ENCODE peak calls at places on chromosomes 6 and 20, in ten cellular contexts. One of them, this sample, is unnamed.

GRCh38 chr6:39296745-39297640 is 17.2 kb downstream of the KCNK17 start:
- DNase-seq in activated naive CD4-positive, alpha-beta T cell treated with Interleukin-2 at 50 U/mL for 16 hours: no peak
- DNase-seq in stimulated activated CD4-positive, alpha-beta T cell treated with anti-CD3 and anti-CD28 coated beads, Interleukin-1b, Interleukin-23, amount 100 ng/mL, for 1 hour: no peak
- DNase-seq in heart left ventricle: peak
- DNase-seq in pancreas: no peak
- DNase-seq in HFFc6: no peak
- DNase-seq in hepatocyte: no peak
- DNase-seq in stimulated activated CD8-positive, alpha-beta memory T cell treated with anti-CD3 and anti-CD28 coated beads, Interleukin-4, amount 100 ng/mL, for 24 hours: no peak
- DNase-seq in lung: peak
- DNase-seq in HS-5: no peak
- DNase-seq in this sample: no peak

GRCh38 chr6:158517581-158517980 is 42.3 kb upstream of the TMEM181 start:
- DNase-seq in activated naive CD4-positive, alpha-beta T cell treated with Interleukin-2 at 50 U/mL for 16 hours: no peak
- DNase-seq in stimulated activated CD4-positive, alpha-beta T cell treated with anti-CD3 and anti-CD28 coated beads, Interleukin-1b, Interleukin-23, amount 100 ng/mL, for 1 hour: no peak
- DNase-seq in heart left ventricle: no peak
- DNase-seq in pancreas: no peak
- DNase-seq in HFFc6: no peak
- DNase-seq in hepatocyte: no peak
- DNase-seq in stimulated activated CD8-positive, alpha-beta memory T cell treated with anti-CD3 and anti-CD28 coated beads, Interleukin-4, amount 100 ng/mL, for 24 hours: no peak
- DNase-seq in lung: no peak
- DNase-seq in HS-5: no peak
- DNase-seq in this sample: no peak

GRCh38 chr6:15642276-15642675 is 20.6 kb downstream of the DTNBP1 start:
- DNase-seq in activated naive CD4-positive, alpha-beta T cell treated with Interleukin-2 at 50 U/mL for 16 hours: no peak
- DNase-seq in stimulated activated CD4-positive, alpha-beta T cell treated with anti-CD3 and anti-CD28 coated beads, Interleukin-1b, Interleukin-23, amount 100 ng/mL, for 1 hour: no peak
- DNase-seq in heart left ventricle: no peak
- DNase-seq in pancreas: no peak
- DNase-seq in HFFc6: no peak
- DNase-seq in hepatocyte: no peak
- DNase-seq in stimulated activated CD8-positive, alpha-beta memory T cell treated with anti-CD3 and anti-CD28 coated beads, Interleukin-4, amount 100 ng/mL, for 24 hours: no peak
- DNase-seq in lung: no peak
- DNase-seq in HS-5: no peak
- DNase-seq in this sample: no peak

GRCh38 chr6:32215617-32216016 is 8.2 kb downstream of the NOTCH4 start:
- DNase-seq in activated naive CD4-positive, alpha-beta T cell treated with Interleukin-2 at 50 U/mL for 16 hours: no peak
- DNase-seq in stimulated activated CD4-positive, alpha-beta T cell treated with anti-CD3 and anti-CD28 coated beads, Interleukin-1b, Interleukin-23, amount 100 ng/mL, for 1 hour: no peak
- DNase-seq in heart left ventricle: no peak
- DNase-seq in pancreas: no peak
- DNase-seq in HFFc6: no peak
- DNase-seq in hepatocyte: no peak
- DNase-seq in stimulated activated CD8-positive, alpha-beta memory T cell treated with anti-CD3 and anti-CD28 coated beads, Interleukin-4, amount 100 ng/mL, for 24 hours: no peak
- DNase-seq in lung: no peak
- DNase-seq in HS-5: no peak
- DNase-seq in this sample: no peak

GRCh38 chr20:1820137-1821074 is 74.8 kb upstream of the SIRPA start:
- DNase-seq in activated naive CD4-positive, alpha-beta T cell treated with Interleukin-2 at 50 U/mL for 16 hours: no peak
- DNase-seq in stimulated activated CD4-positive, alpha-beta T cell treated with anti-CD3 and anti-CD28 coated beads, Interleukin-1b, Interleukin-23, amount 100 ng/mL, for 1 hour: no peak
- DNase-seq in heart left ventricle: no peak
- DNase-seq in pancreas: no peak
- DNase-seq in HFFc6: peak
- DNase-seq in hepatocyte: no peak
- DNase-seq in stimulated activated CD8-positive, alpha-beta memory T cell treated with anti-CD3 and anti-CD28 coated beads, Interleukin-4, amount 100 ng/mL, for 24 hours: no peak
- DNase-seq in lung: peak
- DNase-seq in HS-5: no peak
- DNase-seq in this sample: no peak

GRCh38 chr6:83615025-83615999 is 93.6 kb downstream of the SNAP91 start:
- DNase-seq in activated naive CD4-positive, alpha-beta T cell treated with Interleukin-2 at 50 U/mL for 16 hours: no peak
- DNase-seq in stimulated activated CD4-positive, alpha-beta T cell treated with anti-CD3 and anti-CD28 coated beads, Interleukin-1b, Interleukin-23, amount 100 ng/mL, for 1 hour: no peak
- DNase-seq in heart left ventricle: no peak
- DNase-seq in pancreas: no peak
- DNase-seq in HFFc6: no peak
- DNase-seq in hepatocyte: peak
- DNase-seq in stimulated activated CD8-positive, alpha-beta memory T cell treated with anti-CD3 and anti-CD28 coated beads, Interleukin-4, amount 100 ng/mL, for 24 hours: no peak
- DNase-seq in lung: no peak
- DNase-seq in HS-5: no peak
- DNase-seq in this sample: no peak

GRCh38 chr6:109296305-109296915 is 85.9 kb downstream of the CD164 start:
- DNase-seq in activated naive CD4-positive, alpha-beta T cell treated with Interleukin-2 at 50 U/mL for 16 hours: no peak
- DNase-seq in stimulated activated CD4-positive, alpha-beta T cell treated with anti-CD3 and anti-CD28 coated beads, Interleukin-1b, Interleukin-23, amount 100 ng/mL, for 1 hour: no peak
- DNase-seq in heart left ventricle: no peak
- DNase-seq in pancreas: no peak
- DNase-seq in HFFc6: peak
- DNase-seq in hepatocyte: peak
- DNase-seq in stimulated activated CD8-positive, alpha-beta memory T cell treated with anti-CD3 and anti-CD28 coated beads, Interleukin-4, amount 100 ng/mL, for 24 hours: no peak
- DNase-seq in lung: no peak
- DNase-seq in HS-5: no peak
- DNase-seq in this sample: no peak

GRCh38 chr6:72554761-72555221 is 67.1 kb upstream of the KCNQ5 start:
- DNase-seq in activated naive CD4-positive, alpha-beta T cell treated with Interleukin-2 at 50 U/mL for 16 hours: no peak
- DNase-seq in stimulated activated CD4-positive, alpha-beta T cell treated with anti-CD3 and anti-CD28 coated beads, Interleukin-1b, Interleukin-23, amount 100 ng/mL, for 1 hour: no peak
- DNase-seq in heart left ventricle: no peak
- DNase-seq in pancreas: no peak
- DNase-seq in HFFc6: peak
- DNase-seq in hepatocyte: no peak
- DNase-seq in stimulated activated CD8-positive, alpha-beta memory T cell treated with anti-CD3 and anti-CD28 coated beads, Interleukin-4, amount 100 ng/mL, for 24 hours: no peak
- DNase-seq in lung: no peak
- DNase-seq in HS-5: peak
- DNase-seq in this sample: no peak

GRCh38 chr6:15819226-15819625 is 156.4 kb upstream of the DTNBP1 start:
- DNase-seq in activated naive CD4-positive, alpha-beta T cell treated with Interleukin-2 at 50 U/mL for 16 hours: no peak
- DNase-seq in stimulated activated CD4-positive, alpha-beta T cell treated with anti-CD3 and anti-CD28 coated beads, Interleukin-1b, Interleukin-23, amount 100 ng/mL, for 1 hour: no peak
- DNase-seq in heart left ventricle: no peak
- DNase-seq in pancreas: no peak
- DNase-seq in HFFc6: no peak
- DNase-seq in hepatocyte: no peak
- DNase-seq in stimulated activated CD8-positive, alpha-beta memory T cell treated with anti-CD3 and anti-CD28 coated beads, Interleukin-4, amount 100 ng/mL, for 24 hours: no peak
- DNase-seq in lung: no peak
- DNase-seq in HS-5: no peak
- DNase-seq in this sample: no peak

GRCh38 chr20:34001378-34001777 is 7.7 kb downstream of the RALY start:
- DNase-seq in activated naive CD4-positive, alpha-beta T cell treated with Interleukin-2 at 50 U/mL for 16 hours: no peak
- DNase-seq in stimulated activated CD4-positive, alpha-beta T cell treated with anti-CD3 and anti-CD28 coated beads, Interleukin-1b, Interleukin-23, amount 100 ng/mL, for 1 hour: no peak
- DNase-seq in heart left ventricle: no peak
- DNase-seq in pancreas: no peak
- DNase-seq in HFFc6: no peak
- DNase-seq in hepatocyte: no peak
- DNase-seq in stimulated activated CD8-positive, alpha-beta memory T cell treated with anti-CD3 and anti-CD28 coated beads, Interleukin-4, amount 100 ng/mL, for 24 hours: no peak
- DNase-seq in lung: no peak
- DNase-seq in HS-5: no peak
- DNase-seq in this sample: no peak

GRCh38 chr6:157274116-157274470 is 49.2 kb downstream of the TMEM242 start:
- DNase-seq in activated naive CD4-positive, alpha-beta T cell treated with Interleukin-2 at 50 U/mL for 16 hours: no peak
- DNase-seq in stimulated activated CD4-positive, alpha-beta T cell treated with anti-CD3 and anti-CD28 coated beads, Interleukin-1b, Interleukin-23, amount 100 ng/mL, for 1 hour: no peak
- DNase-seq in heart left ventricle: no peak
- DNase-seq in pancreas: no peak
- DNase-seq in HFFc6: no peak
- DNase-seq in hepatocyte: no peak
- DNase-seq in stimulated activated CD8-positive, alpha-beta memory T cell treated with anti-CD3 and anti-CD28 coated beads, Interleukin-4, amount 100 ng/mL, for 24 hours: no peak
- DNase-seq in lung: no peak
- DNase-seq in HS-5: no peak
- DNase-seq in this sample: no peak

GRCh38 chr20:20500312-20500711 is 132.4 kb downstream of the INSM1 start:
- DNase-seq in activated naive CD4-positive, alpha-beta T cell treated with Interleukin-2 at 50 U/mL for 16 hours: no peak
- DNase-seq in stimulated activated CD4-positive, alpha-beta T cell treated with anti-CD3 and anti-CD28 coated beads, Interleukin-1b, Interleukin-23, amount 100 ng/mL, for 1 hour: no peak
- DNase-seq in heart left ventricle: no peak
- DNase-seq in pancreas: no peak
- DNase-seq in HFFc6: no peak
- DNase-seq in hepatocyte: no peak
- DNase-seq in stimulated activated CD8-positive, alpha-beta memory T cell treated with anti-CD3 and anti-CD28 coated beads, Interleukin-4, amount 100 ng/mL, for 24 hours: no peak
- DNase-seq in lung: no peak
- DNase-seq in HS-5: no peak
- DNase-seq in this sample: no peak

GRCh38 chr6:1667012-1667804 is 57.5 kb downstream of the FOXC1 start:
- DNase-seq in activated naive CD4-positive, alpha-beta T cell treated with Interleukin-2 at 50 U/mL for 16 hours: no peak
- DNase-seq in stimulated activated CD4-positive, alpha-beta T cell treated with anti-CD3 and anti-CD28 coated beads, Interleukin-1b, Interleukin-23, amount 100 ng/mL, for 1 hour: no peak
- DNase-seq in heart left ventricle: no peak
- DNase-seq in pancreas: no peak
- DNase-seq in HFFc6: peak
- DNase-seq in hepatocyte: peak
- DNase-seq in stimulated activated CD8-positive, alpha-beta memory T cell treated with anti-CD3 and anti-CD28 coated beads, Interleukin-4, amount 100 ng/mL, for 24 hours: no peak
- DNase-seq in lung: no peak
- DNase-seq in HS-5: no peak
- DNase-seq in this sample: peak

GRCh38 chr6:44116643-44117382 is 10.4 kb downstream of the MRPL14 start:
- DNase-seq in activated naive CD4-positive, alpha-beta T cell treated with Interleukin-2 at 50 U/mL for 16 hours: no peak
- DNase-seq in stimulated activated CD4-positive, alpha-beta T cell treated with anti-CD3 and anti-CD28 coated beads, Interleukin-1b, Interleukin-23, amount 100 ng/mL, for 1 hour: no peak
- DNase-seq in heart left ventricle: no peak
- DNase-seq in pancreas: no peak
- DNase-seq in HFFc6: peak
- DNase-seq in hepatocyte: peak
- DNase-seq in stimulated activated CD8-positive, alpha-beta memory T cell treated with anti-CD3 and anti-CD28 coated beads, Interleukin-4, amount 100 ng/mL, for 24 hours: no peak
- DNase-seq in lung: no peak
- DNase-seq in HS-5: peak
- DNase-seq in this sample: peak

GRCh38 chr6:48736486-48737206 is 625.6 kb upstream of the PTCHD4 start:
- DNase-seq in activated naive CD4-positive, alpha-beta T cell treated with Interleukin-2 at 50 U/mL for 16 hours: no peak
- DNase-seq in stimulated activated CD4-positive, alpha-beta T cell treated with anti-CD3 and anti-CD28 coated beads, Interleukin-1b, Interleukin-23, amount 100 ng/mL, for 1 hour: no peak
- DNase-seq in heart left ventricle: no peak
- DNase-seq in pancreas: no peak
- DNase-seq in HFFc6: peak
- DNase-seq in hepatocyte: no peak
- DNase-seq in stimulated activated CD8-positive, alpha-beta memory T cell treated with anti-CD3 and anti-CD28 coated beads, Interleukin-4, amount 100 ng/mL, for 24 hours: no peak
- DNase-seq in lung: no peak
- DNase-seq in HS-5: peak
- DNase-seq in this sample: peak

GRCh38 chr6:111950661-111951426 is 77.6 kb upstream of the FYN start:
- DNase-seq in activated naive CD4-positive, alpha-beta T cell treated with Interleukin-2 at 50 U/mL for 16 hours: no peak
- DNase-seq in stimulated activated CD4-positive, alpha-beta T cell treated with anti-CD3 and anti-CD28 coated beads, Interleukin-1b, Interleukin-23, amount 100 ng/mL, for 1 hour: no peak
- DNase-seq in heart left ventricle: peak
- DNase-seq in pancreas: no peak
- DNase-seq in HFFc6: no peak
- DNase-seq in hepatocyte: no peak
- DNase-seq in stimulated activated CD8-positive, alpha-beta memory T cell treated with anti-CD3 and anti-CD28 coated beads, Interleukin-4, amount 100 ng/mL, for 24 hours: no peak
- DNase-seq in lung: no peak
- DNase-seq in HS-5: no peak
- DNase-seq in this sample: no peak

GRCh38 chr6:2884817-2885216 is 18.3 kb downstream of the SERPINB9 start:
- DNase-seq in activated naive CD4-positive, alpha-beta T cell treated with Interleukin-2 at 50 U/mL for 16 hours: no peak
- DNase-seq in stimulated activated CD4-positive, alpha-beta T cell treated with anti-CD3 and anti-CD28 coated beads, Interleukin-1b, Interleukin-23, amount 100 ng/mL, for 1 hour: no peak
- DNase-seq in heart left ventricle: no peak
- DNase-seq in pancreas: no peak
- DNase-seq in HFFc6: no peak
- DNase-seq in hepatocyte: no peak
- DNase-seq in stimulated activated CD8-positive, alpha-beta memory T cell treated with anti-CD3 and anti-CD28 coated beads, Interleukin-4, amount 100 ng/mL, for 24 hours: no peak
- DNase-seq in lung: no peak
- DNase-seq in HS-5: no peak
- DNase-seq in this sample: no peak

GRCh38 chr6:132282696-132283095 is 118.6 kb downstream of the MOXD1 start:
- DNase-seq in activated naive CD4-positive, alpha-beta T cell treated with Interleukin-2 at 50 U/mL for 16 hours: no peak
- DNase-seq in stimulated activated CD4-positive, alpha-beta T cell treated with anti-CD3 and anti-CD28 coated beads, Interleukin-1b, Interleukin-23, amount 100 ng/mL, for 1 hour: no peak
- DNase-seq in heart left ventricle: no peak
- DNase-seq in pancreas: no peak
- DNase-seq in HFFc6: no peak
- DNase-seq in hepatocyte: no peak
- DNase-seq in stimulated activated CD8-positive, alpha-beta memory T cell treated with anti-CD3 and anti-CD28 coated beads, Interleukin-4, amount 100 ng/mL, for 24 hours: no peak
- DNase-seq in lung: no peak
- DNase-seq in HS-5: no peak
- DNase-seq in this sample: no peak

GRCh38 chr20:63084563-63084927 is 77.8 kb upstream of the BHLHE23 start:
- DNase-seq in activated naive CD4-positive, alpha-beta T cell treated with Interleukin-2 at 50 U/mL for 16 hours: no peak
- DNase-seq in stimulated activated CD4-positive, alpha-beta T cell treated with anti-CD3 and anti-CD28 coated beads, Interleukin-1b, Interleukin-23, amount 100 ng/mL, for 1 hour: no peak
- DNase-seq in heart left ventricle: no peak
- DNase-seq in pancreas: peak
- DNase-seq in HFFc6: no peak
- DNase-seq in hepatocyte: no peak
- DNase-seq in stimulated activated CD8-positive, alpha-beta memory T cell treated with anti-CD3 and anti-CD28 coated beads, Interleukin-4, amount 100 ng/mL, for 24 hours: no peak
- DNase-seq in lung: no peak
- DNase-seq in HS-5: no peak
- DNase-seq in this sample: no peak

GRCh38 chr20:43534016-43534415 is 24.8 kb upstream of the SGK2 start:
- DNase-seq in activated naive CD4-positive, alpha-beta T cell treated with Interleukin-2 at 50 U/mL for 16 hours: no peak
- DNase-seq in stimulated activated CD4-positive, alpha-beta T cell treated with anti-CD3 and anti-CD28 coated beads, Interleukin-1b, Interleukin-23, amount 100 ng/mL, for 1 hour: no peak
- DNase-seq in heart left ventricle: no peak
- DNase-seq in pancreas: no peak
- DNase-seq in HFFc6: no peak
- DNase-seq in hepatocyte: no peak
- DNase-seq in stimulated activated CD8-positive, alpha-beta memory T cell treated with anti-CD3 and anti-CD28 coated beads, Interleukin-4, amount 100 ng/mL, for 24 hours: no peak
- DNase-seq in lung: no peak
- DNase-seq in HS-5: no peak
- DNase-seq in this sample: no peak

GRCh38 chr20:5470943-5471342 is 154.2 kb upstream of the PROKR2 start:
- DNase-seq in activated naive CD4-positive, alpha-beta T cell treated with Interleukin-2 at 50 U/mL for 16 hours: no peak
- DNase-seq in stimulated activated CD4-positive, alpha-beta T cell treated with anti-CD3 and anti-CD28 coated beads, Interleukin-1b, Interleukin-23, amount 100 ng/mL, for 1 hour: no peak
- DNase-seq in heart left ventricle: no peak
- DNase-seq in pancreas: no peak
- DNase-seq in HFFc6: no peak
- DNase-seq in hepatocyte: no peak
- DNase-seq in stimulated activated CD8-positive, alpha-beta memory T cell treated with anti-CD3 and anti-CD28 coated beads, Interleukin-4, amount 100 ng/mL, for 24 hours: no peak
- DNase-seq in lung: no peak
- DNase-seq in HS-5: no peak
- DNase-seq in this sample: no peak

GRCh38 chr6:17928514-17929430 is 58.7 kb downstream of the KIF13A start:
- DNase-seq in activated naive CD4-positive, alpha-beta T cell treated with Interleukin-2 at 50 U/mL for 16 hours: no peak
- DNase-seq in stimulated activated CD4-positive, alpha-beta T cell treated with anti-CD3 and anti-CD28 coated beads, Interleukin-1b, Interleukin-23, amount 100 ng/mL, for 1 hour: no peak
- DNase-seq in heart left ventricle: no peak
- DNase-seq in pancreas: no peak
- DNase-seq in HFFc6: peak
- DNase-seq in hepatocyte: no peak
- DNase-seq in stimulated activated CD8-positive, alpha-beta memory T cell treated with anti-CD3 and anti-CD28 coated beads, Interleukin-4, amount 100 ng/mL, for 24 hours: no peak
- DNase-seq in lung: no peak
- DNase-seq in HS-5: no peak
- DNase-seq in this sample: no peak

GRCh38 chr6:3162565-3163247 is 5.4 kb upstream of the TUBB2A start:
- DNase-seq in activated naive CD4-positive, alpha-beta T cell treated with Interleukin-2 at 50 U/mL for 16 hours: peak
- DNase-seq in stimulated activated CD4-positive, alpha-beta T cell treated with anti-CD3 and anti-CD28 coated beads, Interleukin-1b, Interleukin-23, amount 100 ng/mL, for 1 hour: peak
- DNase-seq in heart left ventricle: peak
- DNase-seq in pancreas: peak
- DNase-seq in HFFc6: peak
- DNase-seq in hepatocyte: peak
- DNase-seq in stimulated activated CD8-positive, alpha-beta memory T cell treated with anti-CD3 and anti-CD28 coated beads, Interleukin-4, amount 100 ng/mL, for 24 hours: peak
- DNase-seq in lung: peak
- DNase-seq in HS-5: no peak
- DNase-seq in this sample: no peak

GRCh38 chr6:132813173-132813856 is 1.1 kb upstream of the RPS12 start:
- DNase-seq in activated naive CD4-positive, alpha-beta T cell treated with Interleukin-2 at 50 U/mL for 16 hours: peak
- DNase-seq in stimulated activated CD4-positive, alpha-beta T cell treated with anti-CD3 and anti-CD28 coated beads, Interleukin-1b, Interleukin-23, amount 100 ng/mL, for 1 hour: peak
- DNase-seq in heart left ventricle: peak
- DNase-seq in pancreas: peak
- DNase-seq in HFFc6: no peak
- DNase-seq in hepatocyte: peak
- DNase-seq in stimulated activated CD8-positive, alpha-beta memory T cell treated with anti-CD3 and anti-CD28 coated beads, Interleukin-4, amount 100 ng/mL, for 24 hours: no peak
- DNase-seq in lung: peak
- DNase-seq in HS-5: peak
- DNase-seq in this sample: no peak

GRCh38 chr6:37056439-37057127 is 51.1 kb downstream of the FGD2 start:
- DNase-seq in activated naive CD4-positive, alpha-beta T cell treated with Interleukin-2 at 50 U/mL for 16 hours: no peak
- DNase-seq in stimulated activated CD4-positive, alpha-beta T cell treated with anti-CD3 and anti-CD28 coated beads, Interleukin-1b, Interleukin-23, amount 100 ng/mL, for 1 hour: no peak
- DNase-seq in heart left ventricle: no peak
- DNase-seq in pancreas: no peak
- DNase-seq in HFFc6: peak
- DNase-seq in hepatocyte: peak
- DNase-seq in stimulated activated CD8-positive, alpha-beta memory T cell treated with anti-CD3 and anti-CD28 coated beads, Interleukin-4, amount 100 ng/mL, for 24 hours: no peak
- DNase-seq in lung: no peak
- DNase-seq in HS-5: no peak
- DNase-seq in this sample: no peak

GRCh38 chr6:128242765-128243403 is 277.5 kb downstream of the PTPRK start:
- DNase-seq in activated naive CD4-positive, alpha-beta T cell treated with Interleukin-2 at 50 U/mL for 16 hours: no peak
- DNase-seq in stimulated activated CD4-positive, alpha-beta T cell treated with anti-CD3 and anti-CD28 coated beads, Interleukin-1b, Interleukin-23, amount 100 ng/mL, for 1 hour: no peak
- DNase-seq in heart left ventricle: no peak
- DNase-seq in pancreas: no peak
- DNase-seq in HFFc6: peak
- DNase-seq in hepatocyte: no peak
- DNase-seq in stimulated activated CD8-positive, alpha-beta memory T cell treated with anti-CD3 and anti-CD28 coated beads, Interleukin-4, amount 100 ng/mL, for 24 hours: no peak
- DNase-seq in lung: no peak
- DNase-seq in HS-5: no peak
- DNase-seq in this sample: peak

GRCh38 chr6:52590634-52590985 is 13.8 kb upstream of the TRAM2 start:
- DNase-seq in activated naive CD4-positive, alpha-beta T cell treated with Interleukin-2 at 50 U/mL for 16 hours: no peak
- DNase-seq in stimulated activated CD4-positive, alpha-beta T cell treated with anti-CD3 and anti-CD28 coated beads, Interleukin-1b, Interleukin-23, amount 100 ng/mL, for 1 hour: no peak
- DNase-seq in heart left ventricle: no peak
- DNase-seq in pancreas: no peak
- DNase-seq in HFFc6: peak
- DNase-seq in hepatocyte: no peak
- DNase-seq in stimulated activated CD8-positive, alpha-beta memory T cell treated with anti-CD3 and anti-CD28 coated beads, Interleukin-4, amount 100 ng/mL, for 24 hours: no peak
- DNase-seq in lung: no peak
- DNase-seq in HS-5: no peak
- DNase-seq in this sample: peak

GRCh38 chr20:4773736-4774135 is 52.0 kb downstream of the PRND start:
- DNase-seq in activated naive CD4-positive, alpha-beta T cell treated with Interleukin-2 at 50 U/mL for 16 hours: no peak
- DNase-seq in stimulated activated CD4-positive, alpha-beta T cell treated with anti-CD3 and anti-CD28 coated beads, Interleukin-1b, Interleukin-23, amount 100 ng/mL, for 1 hour: no peak
- DNase-seq in heart left ventricle: no peak
- DNase-seq in pancreas: no peak
- DNase-seq in HFFc6: no peak
- DNase-seq in hepatocyte: no peak
- DNase-seq in stimulated activated CD8-positive, alpha-beta memory T cell treated with anti-CD3 and anti-CD28 coated beads, Interleukin-4, amount 100 ng/mL, for 24 hours: no peak
- DNase-seq in lung: no peak
- DNase-seq in HS-5: no peak
- DNase-seq in this sample: no peak